ENCODE peak calls at places on chromosomes 4 and X, in nine cellular contexts. X is cardiac muscle cell, G is pancreas, U is A549, V is heart right ventricle, M is mucosa of descending colon, H is left lung, P is tibial nerve, J is adipocyte. K is an unnamed sample. For H3K4me1 and H3K9me3, the result is how much of the 10 kb centered on the place peaks cover.

GRCh38 chr4:181849472-181849871 is 393.7 kb upstream of the TENM3 start:
- DNase-seq in X (no peak), G (no peak), U (no peak), V (no peak), M (no peak), H (no peak), P (no peak), J (no peak), K (no peak)

GRCh38 chr4:181308476-181309170 is 934.6 kb upstream of the TENM3 start:
- DNase-seq in X (no peak), G (no peak), U (no peak), V (no peak), M (no peak), H (no peak), P (no peak), J (no peak), K (no peak)

GRCh38 chr4:173217075-173217474 is 48.5 kb downstream of the GALNT7 start:
- DNase-seq in X (no peak), G (no peak), U (no peak), V (no peak), M (no peak), H (no peak), P (no peak), J (no peak), K (no peak)

GRCh38 chrX:132015875-132016274 is 7.2 kb upstream of the STK26 start:
- DNase-seq in X (no peak), G (no peak), U (no peak), V (no peak), M (no peak), H (no peak), P (no peak), J (no peak), K (no peak)

GRCh38 chr4:168832746-168833575 is 177.1 kb downstream of the CBR4 start:
- DNase-seq in X (peak), G (peak), U (no peak), V (peak), M (peak), H (no peak), P (peak), J (peak), K (no peak)

GRCh38 chrX:45842916-45843315 is 642.2 kb upstream of the DIPK2B start:
- DNase-seq in X (no peak), G (no peak), U (no peak), V (no peak), M (no peak), H (no peak), P (no peak), J (no peak), K (no peak)

GRCh38 chrX:18873836-18874235 is 110.1 kb downstream of the PHKA2 start:
- DNase-seq in X (no peak), G (no peak), U (no peak), V (no peak), M (no peak), H (no peak), P (no peak), J (no peak), K (no peak)

GRCh38 chr4:169099775-169100180 is 89.7 kb upstream of the CBR4 start:
- DNase-seq in X (no peak), G (no peak), U (no peak), V (no peak), M (no peak), H (no peak), P (peak), J (peak), K (no peak)

GRCh38 chr4:121551271-121551670 is 145.5 kb downstream of the ANXA5 start:
- DNase-seq in X (no peak), G (no peak), U (no peak), V (no peak), M (no peak), H (no peak), P (no peak), J (no peak), K (no peak)

GRCh38 chr4:173074501-173074946 is 94.1 kb upstream of the GALNT7 start:
- DNase-seq in X (no peak), G (peak), U (peak), V (no peak), M (no peak), H (no peak), P (no peak), J (peak), K (peak)

GRCh38 chrX:45740291-45740690 is 539.6 kb upstream of the DIPK2B start:
- DNase-seq in X (no peak), G (no peak), U (no peak), V (no peak), M (no peak), H (no peak), P (no peak), J (no peak), K (no peak)

GRCh38 chr4:17770845-17771244 is 10.6 kb downstream of the FAM184B start:
- DNase-seq in X (no peak), G (no peak), U (no peak), V (no peak), M (no peak), H (no peak), P (no peak), J (no peak), K (no peak)

GRCh38 chrX:32276153-32276552 is 935.2 kb downstream of the DMD start:
- DNase-seq in X (no peak), G (no peak), U (no peak), V (no peak), M (no peak), H (no peak), P (no peak), J (no peak), K (no peak)

GRCh38 chr4:38177035-38177791 is 217.0 kb downstream of the PTTG2 start:
- DNase-seq in X (no peak), G (peak), U (no peak), V (no peak), M (no peak), H (peak), P (no peak), J (no peak), K (no peak)

GRCh38 chr4:182628540-182628939 is 288.6 kb downstream of the DCTD start:
- DNase-seq in X (no peak), G (no peak), U (no peak), V (no peak), M (no peak), H (no peak), P (no peak), J (no peak), K (no peak)

GRCh38 chrX:73840120-73840924 is 277.3 kb downstream of the CHIC1 start:
- DNase-seq in X (no peak), G (no peak), U (no peak), V (no peak), M (no peak), H (no peak), P (no peak), J (no peak), K (no peak)

GRCh38 chrX:24167719-24168472 is 18.4 kb downstream of the ZFX start:
- DNase-seq in X (no peak), G (no peak), U (no peak), V (no peak), M (no peak), H (no peak), P (no peak), J (no peak), K (no peak)

GRCh38 chr4:93184093-93184492 is 644.5 kb upstream of the ATOH1 start:
- DNase-seq in X (peak), G (no peak), U (no peak), V (no peak), M (no peak), H (no peak), P (no peak), J (no peak), K (no peak)

GRCh38 chr4:72205831-72206230 is 174.0 kb downstream of the NPFFR2 start:
- DNase-seq in X (no peak), G (no peak), U (no peak), V (no peak), M (no peak), H (no peak), P (no peak), J (no peak), K (no peak)

GRCh38 chrX:155028749-155029360 is 2.2 kb downstream of the FUNDC2 start:
- DNase-seq in X (no peak), G (no peak), U (peak), V (no peak), M (no peak), H (no peak), P (no peak), J (peak), K (no peak)

GRCh38 chrX:136189222-136189621 is 41.9 kb downstream of the FHL1 start:
- DNase-seq in X (no peak), G (no peak), U (no peak), V (peak), M (no peak), H (no peak), P (no peak), J (no peak), K (no peak)
- H3K4me1 ChIP-seq in X (under half), G (under half), U (under half), V (half or more), M (under half), H (under half), P (under half), J (half or more), K (under half)

DNA sequence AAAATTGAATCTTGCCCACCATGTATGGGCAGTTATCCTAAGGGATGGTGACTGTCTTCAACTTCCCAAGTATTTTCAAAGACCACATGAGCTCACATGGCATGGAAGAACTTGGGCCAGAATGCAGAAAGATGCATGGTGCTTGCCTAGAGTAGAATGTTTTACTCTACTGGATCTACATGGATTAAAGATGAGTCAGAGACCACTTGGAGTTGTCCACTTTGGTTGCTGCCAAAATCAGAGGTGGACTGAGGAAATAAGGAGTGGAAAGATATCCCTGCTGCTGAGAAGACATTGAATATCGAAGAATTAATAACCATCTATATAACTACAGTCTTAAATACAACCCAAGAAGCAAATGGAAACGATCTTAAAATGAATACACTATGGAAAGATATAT is 498.1 kb downstream of the NLGN4X start:
- DNase-seq in X (no peak), G (no peak), U (no peak), V (no peak), M (no peak), H (no peak), P (no peak), J (no peak), K (no peak)
- H3K9me3 ChIP-seq in X (under half), G (under half), U (under half), V (under half), M (under half), H (under half), P (under half), J (under half), K (under half)

GRCh38 chr4:6754481-6755087 is 27.9 kb upstream of the KIAA0232 start:
- DNase-seq in X (no peak), G (no peak), U (no peak), V (no peak), M (peak), H (no peak), P (no peak), J (no peak), K (no peak)

GRCh38 chr4:6751611-6752485 is 30.7 kb upstream of the KIAA0232 start:
- DNase-seq in X (no peak), G (no peak), U (no peak), V (no peak), M (peak), H (no peak), P (no peak), J (no peak), K (no peak)

GRCh38 chr4:6753891-6754290 is 28.6 kb upstream of the KIAA0232 start:
- DNase-seq in X (no peak), G (no peak), U (no peak), V (no peak), M (peak), H (no peak), P (no peak), J (no peak), K (no peak)

GRCh38 chr4:6752486-6752829 is 30.1 kb upstream of the KIAA0232 start:
- DNase-seq in X (no peak), G (no peak), U (no peak), V (no peak), M (no peak), H (no peak), P (no peak), J (no peak), K (no peak)

DNA sequence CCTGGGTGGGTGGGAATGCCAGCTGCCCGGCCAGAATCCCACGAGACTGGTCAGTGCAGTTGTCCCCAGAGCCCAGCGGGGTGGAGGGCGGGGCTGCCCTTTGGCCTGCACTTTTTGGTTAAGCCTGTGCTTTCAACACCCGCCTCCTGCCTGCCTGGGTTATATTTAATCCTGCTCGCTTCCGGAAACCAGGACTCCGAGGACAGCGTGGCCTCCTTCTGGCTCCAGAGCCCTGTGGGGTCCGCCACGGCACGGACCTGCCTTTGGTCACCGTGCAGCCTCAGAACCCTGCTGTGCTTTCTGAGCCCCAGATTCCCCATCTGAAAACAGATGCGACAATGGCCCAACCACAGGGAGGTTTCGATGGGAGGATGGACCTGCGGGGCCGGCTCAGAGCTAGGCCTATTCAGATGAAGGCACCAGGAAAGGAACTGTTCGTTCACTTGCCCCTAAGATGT is 29.4 kb upstream of the KIAA0232 start:
- DNase-seq in X (peak), G (no peak), U (no peak), V (no peak), M (peak), H (no peak), P (no peak), J (no peak), K (no peak)
- H3K4me3 ChIP-seq in X (no peak), G (no peak), U (no peak), V (no peak), M (no peak), H (no peak), P (no peak), J (no peak), K (no peak)

GRCh38 chr4:106423791-106424190 is 55.2 kb upstream of the GIMD1 start:
- DNase-seq in X (no peak), G (no peak), U (no peak), V (no peak), M (no peak), H (no peak), P (no peak), J (no peak), K (no peak)
- H3K4me1 ChIP-seq in X (under half), G (under half), U (under half), V (under half), M (under half), H (under half), P (under half), J (under half), K (under half)

DNA sequence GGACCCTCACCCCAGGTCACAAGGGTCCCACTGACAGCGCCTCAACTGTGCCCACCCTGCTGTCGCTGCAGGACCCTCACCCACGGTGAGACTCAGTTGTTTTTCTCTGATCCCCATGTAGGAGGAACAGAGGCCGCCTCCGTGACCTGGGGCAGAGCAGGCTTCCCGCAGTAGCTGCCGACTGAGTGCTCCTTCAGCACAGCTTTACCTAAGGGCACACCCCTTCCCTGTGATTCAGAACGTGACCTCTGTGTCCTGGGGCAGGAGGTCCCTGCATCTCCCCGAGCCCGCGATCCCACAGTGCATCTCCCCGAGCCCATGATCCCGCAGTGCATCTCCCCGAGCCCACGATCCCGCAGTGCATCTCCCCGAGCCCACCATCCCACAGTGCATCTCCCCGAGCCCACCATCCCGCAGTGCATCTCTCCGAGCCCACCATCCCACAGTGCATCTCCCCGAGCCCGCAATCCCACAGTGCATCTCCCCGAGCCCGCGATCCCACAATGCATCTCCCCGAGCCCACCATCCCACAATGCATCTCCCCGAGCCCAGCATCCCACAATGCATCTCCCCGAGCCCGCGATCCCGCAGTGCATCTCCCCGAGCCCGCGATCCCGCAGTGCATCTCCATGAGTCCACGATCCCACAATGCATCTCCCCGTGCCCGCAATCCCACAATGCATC is 23.6 kb downstream of the PPP2R3B start:
- DNase-seq in X (no peak), G (no peak), U (no peak), V (no peak), M (no peak), H (no peak), P (no peak), J (no peak), K (no peak)
- H3K9me3 ChIP-seq in X (under half), G (under half), U (under half), V (under half), M (under half), H (under half), P (under half), J (under half), K (under half)

GRCh38 chr4:163600731-163601130 is 106.2 kb downstream of the TMA16 start:
- DNase-seq in X (no peak), G (no peak), U (no peak), V (no peak), M (no peak), H (no peak), P (no peak), J (no peak), K (no peak)

GRCh38 chr4:163607292-163607691 is 112.8 kb downstream of the TMA16 start:
- DNase-seq in X (no peak), G (no peak), U (no peak), V (no peak), M (no peak), H (no peak), P (no peak), J (no peak), K (no peak)

GRCh38 chr4:163606885-163607284 is 112.4 kb downstream of the TMA16 start:
- DNase-seq in X (no peak), G (no peak), U (no peak), V (no peak), M (no peak), H (no peak), P (no peak), J (no peak), K (no peak)

GRCh38 chr4:163598489-163598888 is 104.0 kb downstream of the TMA16 start:
- DNase-seq in X (no peak), G (no peak), U (no peak), V (no peak), M (no peak), H (no peak), P (no peak), J (no peak), K (no peak)

GRCh38 chr4:163603246-163603645 is 108.8 kb downstream of the TMA16 start:
- DNase-seq in X (no peak), G (no peak), U (no peak), V (no peak), M (no peak), H (no peak), P (no peak), J (no peak), K (no peak)
- H3K4me3 ChIP-seq in X (no peak), G (no peak), U (no peak), V (no peak), M (no peak), H (no peak), P (no peak), J (no peak), K (no peak)

GRCh38 chrX:48058621-48059295 is 12.7 kb downstream of the ZNF630 start:
- DNase-seq in X (no peak), G (no peak), U (no peak), V (no peak), M (no peak), H (no peak), P (no peak), J (no peak), K (no peak)
- H3K4me1 ChIP-seq in X (under half), G (under half), U (under half), V (under half), M (under half), H (under half), P (under half), J (under half), K (under half)

DNA sequence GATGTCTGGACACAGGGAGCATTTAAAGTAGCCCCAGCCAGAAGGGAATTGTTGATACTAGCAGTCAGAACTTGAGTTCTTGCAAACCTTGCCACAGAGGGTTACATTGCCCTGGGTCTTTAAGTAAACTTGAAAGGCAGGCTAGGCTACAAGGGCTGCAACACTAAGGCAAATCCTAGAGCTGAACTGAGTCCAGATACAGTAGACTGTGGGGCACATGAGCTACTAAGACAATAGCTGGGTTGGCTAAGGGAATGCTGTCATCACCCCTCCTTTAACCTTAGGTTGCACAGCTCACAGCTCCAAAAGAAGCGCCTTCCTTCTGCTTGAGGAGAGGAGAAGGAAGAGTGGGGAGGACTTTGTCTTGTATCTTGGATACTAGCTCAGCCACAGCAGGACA is 35.6 kb downstream of the SH3BGRL start:
- DNase-seq in X (no peak), G (no peak), U (no peak), V (no peak), M (no peak), H (no peak), P (no peak), J (no peak), K (no peak)
- H3K9me3 ChIP-seq in X (under half), G (under half), U (under half), V (under half), M (under half), H (under half), P (under half), J (under half), K (under half)

GRCh38 chr4:39495446-39496208 is 31.6 kb downstream of the UGDH start:
- DNase-seq in X (no peak), G (no peak), U (peak), V (no peak), M (no peak), H (no peak), P (no peak), J (peak), K (no peak)
- H3K4me3 ChIP-seq in X (no peak), G (no peak), U (no peak), V (no peak), M (no peak), H (no peak), P (no peak), J (no peak), K (no peak)

K was measured in iPS DF 6.9.